ENCODE peak calls at places on chromosome 4, in four cellular contexts. T, L, G and W are unnamed samples. For H3K4me1, the result is how much of the 10 kb centered on the place peaks cover.

GRCh38 chr4:1092026-1092982 is 21.1 kb downstream of the RNF212 start:
- DNase-seq in T (no peak), L (no peak), G (no peak), W (no peak)

GRCh38 chr4:10108818-10109783 is 7.5 kb downstream of the WDR1 start:
- DNase-seq in T (no peak), L (no peak), G (no peak), W (no peak)

GRCh38 chr4:114976901-114977300 is 136.5 kb downstream of the NDST4 start:
- DNase-seq in T (no peak), L (no peak), G (no peak), W (no peak)

GRCh38 chr4:130395871-130396270 is 1299.9 kb downstream of the C4orf33 start:
- DNase-seq in T (no peak), L (no peak), G (no peak), W (no peak)

GRCh38 chr4:141432000-141432712 is 204.2 kb upstream of the IL15 start:
- DNase-seq in T (no peak), L (no peak), G (no peak), W (no peak)

GRCh38 chr4:2672082-2672481 is 84.1 kb downstream of the TNIP2 start:
- DNase-seq in T (no peak), L (no peak), G (no peak), W (no peak)

GRCh38 chr4:89204624-89205023 is 93.3 kb downstream of the TIGD2 start:
- DNase-seq in T (no peak), L (no peak), G (no peak), W (no peak)

GRCh38 chr4:6446538-6447451 is 25.6 kb downstream of the PPP2R2C start:
- DNase-seq in T (no peak), L (peak), G (no peak), W (no peak)

GRCh38 chr4:110586137-110586850 is 36.6 kb downstream of the PITX2 start:
- DNase-seq in T (peak), L (no peak), G (peak), W (no peak)

GRCh38 chr4:83217721-83218522 is 66.7 kb downstream of the COQ2 start:
- DNase-seq in T (no peak), L (no peak), G (no peak), W (peak)

GRCh38 chr4:184409502-184409901 is 64.8 kb downstream of the IRF2 start:
- DNase-seq in T (no peak), L (no peak), G (no peak), W (no peak)
- H3K4me1 ChIP-seq in T (under half), L (half or more), G (under half), W (under half)

GRCh38 chr4:139902328-139903217 is 237.0 kb downstream of the MGST2 start:
- DNase-seq in T (no peak), L (no peak), G (no peak), W (no peak)
- H3K4me3 ChIP-seq in T (no peak), L (peak), G (no peak), W (no peak)

DNA sequence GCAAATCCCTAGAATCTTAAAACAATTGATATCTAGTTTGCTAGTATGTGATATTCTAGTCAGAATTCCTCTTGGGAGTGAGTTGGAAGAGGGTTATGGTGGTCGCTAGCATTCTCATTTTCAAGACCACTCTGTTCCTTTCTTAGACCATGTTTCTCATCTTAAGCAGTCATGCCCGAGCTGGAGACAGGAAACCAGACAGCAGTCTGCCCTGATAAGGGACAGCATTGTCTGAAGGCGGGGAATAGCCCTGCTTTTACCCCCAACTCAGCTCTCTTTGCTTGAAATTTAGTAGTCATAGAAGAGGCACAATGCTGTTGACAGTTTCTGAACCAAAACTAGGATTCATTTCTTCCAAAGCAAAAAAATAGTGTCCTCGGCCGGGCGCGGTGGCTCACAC is 5.2 kb downstream of the KLF3 start:
- DNase-seq in T (peak), L (no peak), G (no peak), W (no peak)
- H3K4me1 ChIP-seq in T (under half), L (half or more), G (half or more), W (half or more)

DNA sequence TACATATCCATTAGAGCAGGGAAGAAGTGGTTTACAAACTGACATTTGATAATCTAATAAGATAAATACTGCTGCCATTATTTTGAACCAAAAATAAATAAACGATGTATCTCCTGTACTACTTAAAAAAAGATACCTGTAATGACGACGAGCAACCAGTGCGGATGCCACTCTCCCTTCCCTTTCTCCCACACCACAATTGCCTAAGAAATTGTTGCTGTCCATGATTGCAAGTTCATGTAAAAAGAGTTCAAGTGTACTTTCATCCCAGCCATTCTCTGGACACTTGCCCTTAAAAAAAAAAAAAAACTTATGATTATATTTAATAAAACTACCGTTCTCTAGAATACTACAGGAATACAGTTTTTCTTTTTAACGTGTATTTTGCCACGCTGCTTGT is 1.4 kb downstream of the SEPSECS start:
- DNase-seq in T (no peak), L (no peak), G (no peak), W (no peak)
- H3K4me3 ChIP-seq in T (no peak), L (no peak), G (no peak), W (peak)